ENCODE peak calls at places on chromosomes 1 and 21, in four cellular contexts. One of them, this sample, is unnamed.

GRCh38 chr1:84936116-84936810 is 43.3 kb upstream of the LPAR3 start:
- DNase-seq in kidney: no peak
- DNase-seq in NCI-H2081: peak; percentile 59
- DNase-seq in T follicular helper cell: no peak
- DNase-seq in this sample: peak; percentile 77

GRCh38 chr1:151980287-151981177 is 13.1 kb downstream of the S100A10 start:
- DNase-seq in kidney: peak; percentile 63
- DNase-seq in NCI-H2081: no peak
- DNase-seq in T follicular helper cell: no peak
- DNase-seq in this sample: no peak

GRCh38 chr1:67941155-67941554 is 107.9 kb upstream of the GNG12 start:
- DNase-seq in kidney: no peak
- DNase-seq in NCI-H2081: no peak
- DNase-seq in T follicular helper cell: no peak
- DNase-seq in this sample: no peak

GRCh38 chr1:244834596-244835275 is 722 bp upstream of the COX20 start:
- DNase-seq in kidney: peak; percentile 97
- DNase-seq in NCI-H2081: peak; percentile 98
- DNase-seq in T follicular helper cell: peak; percentile 79
- DNase-seq in this sample: peak; percentile 94

GRCh38 chr21:19810779-19811178 is 1187.4 kb upstream of the NCAM2 start:
- DNase-seq in kidney: peak; percentile 26
- DNase-seq in NCI-H2081: no peak
- DNase-seq in T follicular helper cell: no peak
- DNase-seq in this sample: no peak

GRCh38 chr1:193183019-193183643 is 3.3 kb downstream of the B3GALT2 start:
- DNase-seq in kidney: no peak
- DNase-seq in NCI-H2081: peak; percentile 82
- DNase-seq in T follicular helper cell: no peak
- DNase-seq in this sample: peak; percentile 77

GRCh38 chr1:220527279-220528048 is 472 bp upstream of the MARK1 start:
- DNase-seq in kidney: peak; percentile 73
- DNase-seq in NCI-H2081: no peak
- DNase-seq in T follicular helper cell: no peak
- DNase-seq in this sample: peak; percentile 71

GRCh38 chr1:89274431-89274857 is 1.8 kb upstream of the GBP5 start:
- DNase-seq in kidney: no peak
- DNase-seq in NCI-H2081: no peak
- DNase-seq in T follicular helper cell: no peak
- DNase-seq in this sample: no peak

GRCh38 chr1:25952851-25953401 is 44.9 kb downstream of the PAFAH2 start:
- DNase-seq in kidney: no peak
- DNase-seq in NCI-H2081: no peak
- DNase-seq in T follicular helper cell: no peak
- DNase-seq in this sample: no peak

GRCh38 chr1:230867903-230868735 is at the start of gene C1orf198:
- DNase-seq in kidney: peak; percentile 94
- DNase-seq in NCI-H2081: peak; percentile 64
- DNase-seq in T follicular helper cell: peak; percentile 67
- DNase-seq in this sample: peak; percentile 63

GRCh38 chr1:27149714-27150113 is 5.2 kb downstream of the SLC9A1 start:
- DNase-seq in kidney: no peak
- DNase-seq in NCI-H2081: no peak
- DNase-seq in T follicular helper cell: no peak
- DNase-seq in this sample: no peak

GRCh38 chr1:3116150-3116510 is 47.1 kb downstream of the PRDM16 start:
- DNase-seq in kidney: no peak
- DNase-seq in NCI-H2081: no peak
- DNase-seq in T follicular helper cell: no peak
- DNase-seq in this sample: no peak

GRCh38 chr1:156901590-156901900 is 8.0 kb downstream of the PEAR1 start:
- DNase-seq in kidney: peak; percentile 72
- DNase-seq in NCI-H2081: no peak
- DNase-seq in T follicular helper cell: no peak
- DNase-seq in this sample: no peak

GRCh38 chr1:20426923-20427322 is 59.1 kb downstream of the CAMK2N1 start:
- DNase-seq in kidney: no peak
- DNase-seq in NCI-H2081: no peak
- DNase-seq in T follicular helper cell: no peak
- DNase-seq in this sample: no peak

GRCh38 chr1:192920412-192920811 is 111.6 kb downstream of the RGS2 start:
- DNase-seq in kidney: no peak
- DNase-seq in NCI-H2081: no peak
- DNase-seq in T follicular helper cell: no peak
- DNase-seq in this sample: no peak

GRCh38 chr1:115323366-115324004 is 14.6 kb downstream of the NGF start:
- DNase-seq in kidney: no peak
- DNase-seq in NCI-H2081: no peak
- DNase-seq in T follicular helper cell: no peak
- DNase-seq in this sample: no peak

This sample was measured in NCI-H345.